ENCODE peak calls at places on chromosomes 2 and 18, in eight cellular contexts. K, C, Y, V, G, N, M and I are unnamed samples.

GRCh38 chr2:39099820-39100728 is 20.8 kb downstream of the SOS1 start:
- DNase-seq in K (no peak), V (no peak), M (no peak), C (no peak), N (no peak), G (no peak), Y (peak), I (no peak)

GRCh38 chr18:13235981-13236380 is 17.4 kb downstream of the LDLRAD4 start:
- DNase-seq in V (no peak), G (peak), C (peak), M (peak), N (no peak), Y (no peak), K (no peak), I (no peak)

GRCh38 chr2:85536479-85536878 is 2.5 kb upstream of the MAT2A start:
- DNase-seq in M (no peak), Y (peak), K (no peak), V (no peak), C (no peak), G (no peak), N (no peak), I (peak)

GRCh38 chr2:143399679-143400078 is 270.5 kb downstream of the ARHGAP15 start:
- DNase-seq in G (no peak), N (no peak), K (no peak), V (no peak), C (no peak), M (no peak), Y (no peak), I (no peak)

GRCh38 chr2:144350151-144350802 is 169.6 kb downstream of the ZEB2 start:
- DNase-seq in K (no peak), C (no peak), Y (peak), N (no peak), M (no peak), G (no peak), V (peak), I (no peak)

GRCh38 chr2:230664128-230664527 is 48.5 kb upstream of the CAB39 start:
- DNase-seq in K (no peak), C (no peak), V (peak), N (no peak), G (no peak), M (no peak), Y (peak), I (no peak)

GRCh38 chr2:216345846-216346245 is 26.4 kb downstream of the MARCHF4 start:
- DNase-seq in V (no peak), G (no peak), Y (no peak), M (no peak), K (no peak), N (no peak), C (no peak), I (no peak)

GRCh38 chr2:133718688-133719201 is 150.5 kb upstream of the NCKAP5 start:
- DNase-seq in G (no peak), Y (peak), K (no peak), C (no peak), M (no peak), N (no peak), V (no peak), I (peak)

GRCh38 chr2:29837925-29838324 is 83.5 kb downstream of the ALK start:
- DNase-seq in V (no peak), G (no peak), Y (no peak), N (no peak), K (no peak), C (no peak), M (no peak), I (no peak)

GRCh38 chr18:46920067-46920466 is 2.7 kb downstream of the KATNAL2 start:
- DNase-seq in M (no peak), G (no peak), N (no peak), V (no peak), C (no peak), Y (no peak), K (no peak), I (no peak)

GRCh38 chr18:34491719-34492118 is 218.4 kb upstream of the DTNA start:
- DNase-seq in N (no peak), G (no peak), Y (no peak), K (no peak), V (no peak), M (no peak), C (no peak), I (no peak)

GRCh38 chr18:34493099-34493544 is 217.0 kb upstream of the DTNA start:
- DNase-seq in N (peak), G (peak), K (no peak), Y (peak), M (peak), C (peak), V (peak), I (peak)

GRCh38 chr18:34494359-34494696 is 215.8 kb upstream of the DTNA start:
- DNase-seq in M (no peak), C (no peak), N (no peak), G (peak), Y (peak), V (peak), K (no peak), I (no peak)

GRCh38 chr18:34493566-34494358 is 216.3 kb upstream of the DTNA start:
- DNase-seq in G (peak), M (no peak), C (peak), Y (peak), V (peak), K (no peak), N (peak), I (peak)

GRCh38 chr18:34492652-34493051 is 217.4 kb upstream of the DTNA start:
- DNase-seq in N (no peak), M (no peak), K (no peak), Y (peak), V (no peak), C (no peak), G (no peak), I (no peak)
- H3K4me3 ChIP-seq in N (no peak), M (peak), K (no peak), Y (no peak), V (no peak), C (peak), G (no peak), I (no peak)

DNA sequence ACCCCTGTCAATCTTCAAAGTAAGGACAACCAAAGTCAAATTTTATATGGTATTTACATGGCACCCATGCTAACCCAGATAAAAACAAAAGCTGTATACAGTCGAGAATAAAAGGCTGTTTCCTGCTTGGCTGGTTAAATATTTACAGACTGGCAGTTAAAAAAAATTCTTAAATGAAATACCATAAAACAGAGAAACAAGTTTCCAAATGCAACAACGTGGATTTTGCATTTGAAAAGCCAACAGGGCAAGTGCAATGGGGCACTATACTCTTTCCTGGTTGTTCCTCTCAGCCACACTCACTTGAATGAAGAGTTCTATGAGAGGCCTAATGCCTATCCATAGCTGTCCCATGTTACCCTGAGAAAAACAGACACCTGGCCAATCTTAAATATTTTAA is 6.1 kb upstream of the NR4A2 start:
- DNase-seq in G (no peak), V (no peak), C (no peak), K (no peak), Y (no peak), M (no peak), N (no peak), I (no peak)
- H3K4me3 ChIP-seq in G (no peak), V (no peak), C (no peak), K (no peak), Y (no peak), M (no peak), N (no peak), I (no peak)

DNA sequence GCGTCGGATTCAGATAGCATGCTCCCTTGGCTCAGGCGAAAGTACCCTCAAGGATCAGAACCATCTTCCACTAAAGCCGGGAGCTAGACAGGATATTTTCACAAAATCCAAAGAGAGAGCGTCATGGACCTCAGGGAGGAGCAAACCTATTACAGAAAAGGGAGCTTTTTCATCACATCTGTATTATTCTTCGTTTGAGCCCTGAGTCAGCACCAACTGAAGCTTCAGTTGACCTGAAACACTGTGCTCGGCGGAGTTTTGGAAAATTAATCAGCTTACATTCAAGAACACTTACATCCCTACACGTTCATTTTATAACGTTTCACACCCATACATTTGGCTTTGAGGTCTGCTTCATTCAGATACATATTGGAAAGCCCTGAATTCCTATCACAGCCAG is 89.1 kb downstream of the CDC42EP3 start:
- DNase-seq in M (no peak), C (no peak), K (no peak), V (no peak), Y (no peak), N (no peak), G (no peak), I (no peak)
- H3K4me3 ChIP-seq in M (no peak), C (no peak), K (peak), V (no peak), Y (no peak), N (no peak), G (no peak), I (no peak)

GRCh38 chr2:109188485-109188868 is 59.5 kb downstream of the SH3RF3 start:
- DNase-seq in K (no peak), C (no peak), V (no peak), Y (no peak), M (no peak), N (no peak), G (no peak), I (no peak)
- H3K4me3 ChIP-seq in K (no peak), C (no peak), V (no peak), Y (no peak), M (no peak), N (no peak), G (no peak), I (no peak)

GRCh38 chr18:49371786-49372185 is 88.7 kb downstream of the DYM start:
- DNase-seq in N (no peak), Y (peak), G (no peak), C (no peak), M (no peak), V (no peak), K (no peak), I (no peak)

GRCh38 chr18:49368876-49369440 is 91.5 kb downstream of the DYM start:
- DNase-seq in V (peak), M (no peak), G (peak), K (no peak), C (no peak), Y (peak), N (no peak), I (no peak)

GRCh38 chr18:49364821-49365220 is 95.6 kb downstream of the DYM start:
- DNase-seq in M (no peak), K (no peak), V (no peak), N (no peak), C (no peak), Y (no peak), G (no peak), I (no peak)

GRCh38 chr18:49371073-49371472 is 89.4 kb downstream of the DYM start:
- DNase-seq in M (no peak), V (no peak), K (no peak), G (no peak), C (no peak), N (no peak), Y (no peak), I (no peak)

DNA sequence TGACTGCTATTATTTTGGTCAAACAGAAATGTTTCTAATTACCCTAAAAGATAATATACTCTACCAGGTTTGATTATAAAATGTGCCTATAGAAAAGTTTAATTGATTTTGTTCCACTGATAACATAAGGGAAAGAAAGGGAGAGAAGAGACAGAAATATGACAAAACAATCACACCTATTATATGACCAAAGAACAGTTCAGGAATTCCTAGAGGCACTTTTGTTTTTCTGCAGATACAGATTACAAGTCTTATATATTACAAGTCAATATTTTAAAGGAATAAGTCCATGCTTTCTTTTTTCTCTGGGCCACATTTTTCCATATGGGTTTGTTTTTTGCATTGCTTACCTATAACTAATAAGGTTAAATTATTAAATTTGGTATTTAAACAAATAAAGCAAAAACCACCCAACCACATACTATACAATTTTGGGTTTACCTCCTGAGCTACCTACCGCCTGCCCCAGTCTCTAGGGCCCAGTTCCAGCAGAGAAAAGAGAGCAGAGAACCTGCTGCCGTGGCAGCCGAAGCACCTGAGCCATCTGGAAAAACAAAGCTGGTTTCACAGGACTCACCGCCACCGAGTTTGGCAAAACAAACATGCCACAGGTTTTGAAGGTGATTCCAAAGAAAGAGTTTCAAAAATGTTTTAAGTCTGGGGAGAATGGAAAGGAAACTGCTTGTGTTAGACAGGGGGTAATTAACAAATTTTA is 92.1 kb downstream of the DYM start:
- DNase-seq in C (no peak), Y (no peak), N (no peak), K (no peak), M (no peak), V (peak), G (peak), I (no peak)
- H3K4me3 ChIP-seq in C (peak), Y (peak), N (no peak), K (no peak), M (no peak), V (no peak), G (no peak), I (no peak)

GRCh38 chr2:43041661-43042360 is 184.6 kb downstream of the ZFP36L2 start:
- DNase-seq in G (no peak), N (peak), M (peak), C (no peak), K (no peak), V (no peak), Y (peak), I (peak)
- H3K4me3 ChIP-seq in G (no peak), N (no peak), M (no peak), C (no peak), K (no peak), V (no peak), Y (no peak), I (peak)

GRCh38 chr18:77206676-77207370 is 42.8 kb upstream of the GALR1 start:
- DNase-seq in G (no peak), M (peak), N (no peak), V (peak), C (no peak), K (no peak), Y (peak), I (no peak)
- H3K4me3 ChIP-seq in G (no peak), M (no peak), N (no peak), V (no peak), C (no peak), K (no peak), Y (no peak), I (no peak)

DNA sequence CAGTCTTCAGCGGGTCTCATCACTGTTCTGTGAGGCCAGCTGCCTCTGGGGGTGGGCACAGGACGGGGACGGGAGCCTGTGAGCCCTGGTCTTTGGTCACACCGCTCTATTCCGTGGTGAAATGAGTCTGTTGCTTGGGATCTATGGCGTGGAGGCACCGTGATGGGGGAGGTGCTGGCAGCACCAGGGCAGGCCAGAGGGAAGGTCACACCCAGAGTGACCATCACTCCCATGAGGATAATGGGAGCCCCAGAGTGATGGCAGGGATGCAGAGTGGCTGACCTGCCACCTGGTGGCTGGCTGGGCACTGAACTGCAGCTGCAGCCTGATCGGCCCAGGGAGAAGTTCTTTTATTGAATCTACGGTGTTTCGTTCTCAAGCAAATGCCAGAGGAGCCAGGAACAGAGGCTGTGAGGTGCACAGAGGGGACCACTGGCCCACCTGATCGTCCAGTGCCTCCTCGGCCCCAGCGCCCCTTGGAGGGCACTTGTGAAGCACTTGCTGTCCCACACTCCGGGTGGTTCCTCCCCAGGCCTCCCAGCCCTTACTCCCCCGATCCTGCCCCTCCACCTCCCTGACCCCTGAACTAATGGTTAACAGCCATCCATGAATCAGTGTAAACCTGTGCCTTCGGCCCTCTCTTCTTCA is 17.9 kb downstream of the KCNIP3 start:
- DNase-seq in N (peak), Y (peak), K (no peak), G (peak), V (peak), C (no peak), M (no peak), I (peak)
- H3K4me3 ChIP-seq in N (no peak), Y (no peak), K (no peak), G (no peak), V (no peak), C (no peak), M (no peak), I (no peak)

DNA sequence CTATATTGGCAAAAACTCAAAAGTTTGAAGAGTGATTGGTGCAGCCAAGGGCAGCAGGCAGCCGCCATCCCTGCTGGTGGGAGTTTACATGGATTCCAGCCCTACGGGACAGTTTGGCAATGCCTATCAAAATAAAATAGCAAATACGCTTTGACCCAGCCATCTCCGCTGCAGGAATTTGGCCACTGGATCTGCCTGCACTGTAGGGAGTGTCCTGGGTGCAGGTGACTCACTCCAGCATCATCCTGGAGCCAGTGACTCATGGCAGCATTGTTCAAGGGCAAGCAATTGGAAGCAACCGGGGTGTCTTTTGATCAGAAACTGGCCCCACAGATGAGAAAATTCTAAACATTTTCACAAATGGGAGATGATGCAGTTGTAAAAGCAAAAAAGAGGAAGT is 24.6 kb downstream of the NGEF start:
- DNase-seq in N (no peak), C (no peak), M (peak), V (peak), Y (peak), G (peak), K (no peak), I (no peak)
- H3K4me3 ChIP-seq in N (no peak), C (no peak), M (no peak), V (no peak), Y (no peak), G (no peak), K (no peak), I (no peak)

DNA sequence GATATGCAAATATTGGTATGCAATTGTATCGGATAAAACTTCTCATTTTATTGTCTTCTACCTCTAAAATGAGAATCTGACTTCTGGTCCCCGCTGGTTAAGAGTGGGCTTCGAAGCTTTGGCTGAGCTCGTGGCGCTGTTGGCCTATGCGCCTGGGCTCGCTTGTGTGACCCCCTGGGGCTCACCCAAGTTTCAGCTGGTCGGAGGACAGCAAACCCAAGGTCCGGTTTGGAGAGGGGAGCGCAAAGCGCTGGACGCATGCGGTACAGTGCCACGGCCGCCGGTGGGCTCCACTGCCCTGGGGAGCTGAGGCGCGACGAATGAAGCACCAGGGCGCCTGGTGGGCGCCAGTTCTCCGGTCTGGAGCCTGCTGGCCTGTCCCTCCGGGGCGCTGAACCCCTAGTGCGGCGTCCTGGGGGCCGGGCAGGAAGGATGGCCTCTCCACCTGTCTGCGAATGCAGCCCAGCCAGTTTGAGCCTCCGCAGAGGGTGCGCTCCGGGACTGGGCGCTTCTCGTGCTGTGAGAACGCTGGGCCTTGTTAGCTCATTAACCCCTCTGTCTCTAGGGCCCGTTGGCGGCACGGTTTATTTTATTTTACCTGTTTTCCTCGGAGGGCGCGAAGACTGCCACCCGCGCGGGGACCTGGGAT is 10.3 kb downstream of the MEIS1 start:
- DNase-seq in C (peak), V (no peak), K (no peak), M (peak), G (peak), Y (peak), N (no peak), I (no peak)
- H3K4me3 ChIP-seq in C (peak), V (no peak), K (no peak), M (peak), G (peak), Y (peak), N (no peak), I (no peak)